ENCODE peak calls at places on chromosome 14, in five cellular contexts. P is left ventricle myocardium inferior, F is fibroblast of mammary gland, K is hepatocyte, I is endodermal cell. M is an unnamed sample.

GRCh38 chr14:75258079-75258802 is 20.4 kb upstream of the FOS start:
- DNase-seq in P (no peak), F (peak), K (peak), I (no peak), M (peak)

GRCh38 chr14:24483604-24484252 is 24.3 kb downstream of the CMA1 start:
- DNase-seq in P (no peak), F (peak), K (no peak), I (no peak), M (peak)

GRCh38 chr14:41607119-41607785 is 576 bp downstream of the LRFN5 start:
- DNase-seq in P (no peak), F (peak), K (peak), I (peak), M (no peak)

GRCh38 chr14:103735815-103736545 is 20.4 kb downstream of the ZFYVE21 start:
- DNase-seq in P (no peak), F (no peak), K (no peak), I (no peak), M (no peak)

GRCh38 chr14:74975059-74975810 is 19.8 kb upstream of the PGF start:
- DNase-seq in P (peak), F (peak), K (no peak), I (no peak), M (peak)

GRCh38 chr14:88791629-88792571 is 853 bp downstream of the EML5 start:
- DNase-seq in P (no peak), F (no peak), K (peak), I (peak), M (no peak)

GRCh38 chr14:66696326-66696725 is 188.4 kb downstream of the GPHN start:
- DNase-seq in P (no peak), F (no peak), K (no peak), I (no peak), M (no peak)

GRCh38 chr14:64673748-64674147 is 30.5 kb upstream of the PLEKHG3 start:
- DNase-seq in P (no peak), F (no peak), K (no peak), I (no peak), M (no peak)

GRCh38 chr14:101732128-101732527 is 29.4 kb upstream of the PPP2R5C start:
- DNase-seq in P (no peak), F (peak), K (no peak), I (no peak), M (no peak)

GRCh38 chr14:38208825-38209562 is 1.3 kb downstream of the SSTR1 start:
- DNase-seq in P (peak), F (peak), K (peak), I (peak), M (peak)

GRCh38 chr14:24079521-24080141 is 8.3 kb downstream of the CPNE6 start:
- DNase-seq in P (no peak), F (no peak), K (no peak), I (peak), M (no peak)

GRCh38 chr14:45253754-45254300 is 825 bp upstream of the MIS18BP1 start:
- DNase-seq in P (peak), F (peak), K (no peak), I (no peak), M (peak)

GRCh38 chr14:61063461-61063860 is 82.4 kb downstream of the SLC38A6 start:
- DNase-seq in P (no peak), F (no peak), K (no peak), I (no peak), M (no peak)

GRCh38 chr14:61064866-61065265 is 83.8 kb downstream of the SLC38A6 start:
- DNase-seq in P (no peak), F (no peak), K (no peak), I (no peak), M (no peak)

GRCh38 chr14:61065671-61066070 is 84.6 kb downstream of the SLC38A6 start:
- DNase-seq in P (no peak), F (no peak), K (no peak), I (no peak), M (no peak)

DNA sequence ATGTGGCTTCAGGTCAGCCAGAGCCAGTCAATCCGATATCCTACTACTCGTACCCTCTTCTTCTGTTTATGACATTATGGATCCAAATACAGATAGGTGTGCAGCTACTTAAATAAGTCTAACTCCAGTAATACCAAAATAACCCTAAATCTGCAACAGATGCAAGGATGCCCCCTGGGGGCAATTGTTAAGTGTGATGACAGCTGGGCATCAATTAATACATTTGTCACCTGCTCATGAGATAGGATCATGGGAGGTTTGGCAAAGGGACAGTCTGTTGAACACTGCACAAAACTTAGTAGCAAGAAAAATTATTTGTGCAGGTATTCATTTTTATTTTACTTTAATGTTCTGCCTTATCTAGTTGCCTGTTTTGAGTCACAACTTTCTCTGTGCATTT is 83.2 kb downstream of the SLC38A6 start:
- DNase-seq in P (no peak), F (no peak), K (no peak), I (no peak), M (no peak)
- TF ChIP-seq CTCF in P (no peak), F (no peak), K (no peak), I (peak), M (no peak)

GRCh38 chr14:93974299-93974698 is 2.1 kb downstream of the ASB2 start:
- DNase-seq in P (no peak), F (no peak), K (no peak), I (no peak), M (no peak)
- H3K4me3 ChIP-seq in P (peak), F (no peak), K (no peak), I (no peak), M (no peak)

DNA sequence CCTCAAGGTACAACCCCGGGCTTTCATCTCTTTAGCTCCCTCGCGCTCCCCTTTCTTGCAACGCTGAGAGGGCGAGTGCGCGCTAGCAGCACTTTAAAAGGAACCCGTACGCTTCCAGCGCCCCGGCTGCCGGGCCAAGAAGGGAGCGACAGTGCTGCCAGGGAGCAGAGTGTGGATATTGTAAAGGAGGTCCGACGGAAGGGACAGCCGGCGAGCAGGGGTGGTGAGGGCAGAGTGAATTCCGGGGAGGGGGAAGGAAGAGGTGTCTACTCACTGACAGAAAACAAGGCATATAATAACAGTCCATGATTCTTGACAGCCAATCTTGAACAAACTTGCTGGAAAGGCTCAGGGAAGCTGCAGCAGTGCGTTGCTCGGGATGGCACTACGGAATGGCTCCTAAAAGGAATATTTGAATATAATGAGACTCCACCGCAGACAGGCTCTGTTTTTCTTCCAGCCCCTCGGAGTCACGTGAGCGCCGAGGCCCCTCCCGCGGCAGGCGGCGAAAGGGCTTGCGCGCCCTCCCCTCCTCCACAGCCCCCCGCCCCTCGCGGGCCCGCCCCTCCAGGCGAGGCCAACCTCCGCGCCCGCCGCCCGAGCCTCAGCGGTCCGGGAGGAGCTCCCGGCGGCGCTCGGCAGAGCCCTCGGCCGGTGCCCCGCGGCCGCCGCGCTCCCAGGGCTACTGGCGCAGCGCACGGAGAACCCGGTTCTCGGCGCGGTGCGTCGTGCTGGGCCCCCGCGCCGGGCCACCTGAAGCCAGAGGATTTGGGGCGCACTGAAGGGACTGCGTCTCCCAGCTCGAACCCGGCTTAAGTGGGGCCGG is 3.4 kb downstream of the BMP4 start:
- DNase-seq in P (peak), F (peak), K (peak), I (peak), M (peak)
- TF ChIP-seq CTCF in P (no peak), F (no peak), K (peak), I (no peak), M (no peak)

DNA sequence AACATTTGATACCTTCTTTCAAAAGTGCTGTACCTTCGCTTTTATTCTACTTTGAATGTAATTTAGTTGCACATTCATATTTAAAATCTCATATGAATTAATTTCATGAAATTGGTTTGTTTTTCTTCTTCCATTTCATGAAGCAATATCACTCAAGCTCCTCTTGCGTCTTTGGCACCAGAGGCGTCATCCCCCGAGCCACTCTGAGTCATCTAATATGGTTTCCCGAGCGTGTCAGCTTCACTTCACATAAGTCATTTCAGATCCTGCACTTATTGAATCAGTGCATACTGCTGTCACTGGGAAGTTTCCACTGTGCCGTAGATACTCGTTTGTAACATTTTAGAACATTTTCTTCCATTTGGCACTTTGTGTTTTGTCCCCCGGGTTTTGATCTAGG is 105.6 kb downstream of the SLC25A47 start:
- DNase-seq in P (no peak), F (peak), K (no peak), I (no peak), M (peak)
- H3K4me3 ChIP-seq in P (no peak), F (no peak), K (no peak), I (no peak), M (no peak)

DNA sequence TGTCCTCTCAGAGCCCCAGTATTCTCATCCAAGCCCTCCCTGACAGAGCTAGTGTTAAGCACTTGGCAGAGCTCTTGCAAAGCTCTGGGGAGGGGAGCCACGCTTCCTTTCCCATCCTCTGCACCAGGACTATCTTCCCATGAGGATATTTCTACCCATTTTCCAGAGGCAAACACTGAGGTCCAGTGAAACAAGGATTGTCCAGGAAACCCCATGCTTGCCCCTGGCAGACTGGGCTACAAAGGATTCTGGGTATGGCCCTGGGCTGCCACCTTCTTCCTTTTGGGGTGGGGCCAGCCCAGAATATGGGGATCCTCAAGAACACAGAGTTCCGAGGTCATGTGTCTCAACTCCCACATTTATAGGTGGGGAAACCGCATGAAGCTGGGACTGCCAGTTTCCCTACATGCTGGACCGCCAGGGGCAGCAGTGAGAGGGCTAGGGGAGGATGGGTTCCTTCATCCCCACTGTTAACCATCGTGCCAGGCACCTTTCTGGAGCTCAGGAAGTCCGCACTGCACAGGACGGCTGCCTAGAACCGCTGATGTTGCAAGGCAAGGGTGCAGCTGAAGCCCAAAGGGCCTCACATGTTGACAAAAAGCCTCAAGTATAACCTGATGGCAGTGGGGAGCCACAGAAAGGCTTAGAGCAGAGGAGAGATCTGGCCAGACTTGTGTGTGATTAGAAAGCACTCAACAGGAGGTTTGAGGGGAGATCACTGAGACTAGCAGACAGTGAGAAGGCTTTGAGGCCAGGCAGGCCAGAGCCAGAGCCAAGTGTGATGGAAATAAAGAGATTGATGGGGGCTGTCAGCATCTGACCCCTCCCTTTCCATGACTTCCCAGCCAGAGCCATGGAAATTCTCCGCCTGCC is 5.5 kb upstream of the CCDC85C start:
- DNase-seq in P (no peak), F (peak), K (no peak), I (no peak), M (peak)
- TF ChIP-seq CTCF in P (peak), F (peak), K (no peak), I (peak), M (no peak)

DNA sequence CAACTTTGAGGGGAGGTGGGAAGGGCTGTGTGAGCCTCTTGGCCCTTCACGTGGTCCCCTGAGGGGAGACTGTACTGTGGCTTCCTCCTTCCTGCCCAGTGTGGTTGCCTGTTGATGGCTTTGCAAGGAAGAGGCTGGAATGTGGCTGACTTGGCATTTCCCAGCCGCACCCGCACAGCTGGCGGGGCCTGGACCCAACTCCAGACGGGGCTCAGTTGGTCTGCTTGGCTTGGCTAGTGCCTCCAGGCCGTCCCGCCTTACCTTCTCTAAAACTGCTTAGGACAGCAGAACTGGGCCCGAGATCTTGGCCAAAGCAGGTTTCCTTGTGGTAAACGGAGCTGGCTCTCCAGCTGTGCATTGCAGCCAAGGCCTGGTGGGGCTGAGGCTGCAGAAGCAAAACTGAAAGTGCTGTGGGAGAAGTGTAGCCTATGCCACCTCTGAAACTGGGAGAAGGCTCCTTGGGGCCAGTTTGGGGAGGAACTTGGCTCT is 139.5 kb downstream of the SMOC1 start:
- DNase-seq in P (peak), F (peak), K (no peak), I (no peak), M (peak)
- H3K4me3 ChIP-seq in P (peak), F (no peak), K (no peak), I (no peak), M (no peak)

DNA sequence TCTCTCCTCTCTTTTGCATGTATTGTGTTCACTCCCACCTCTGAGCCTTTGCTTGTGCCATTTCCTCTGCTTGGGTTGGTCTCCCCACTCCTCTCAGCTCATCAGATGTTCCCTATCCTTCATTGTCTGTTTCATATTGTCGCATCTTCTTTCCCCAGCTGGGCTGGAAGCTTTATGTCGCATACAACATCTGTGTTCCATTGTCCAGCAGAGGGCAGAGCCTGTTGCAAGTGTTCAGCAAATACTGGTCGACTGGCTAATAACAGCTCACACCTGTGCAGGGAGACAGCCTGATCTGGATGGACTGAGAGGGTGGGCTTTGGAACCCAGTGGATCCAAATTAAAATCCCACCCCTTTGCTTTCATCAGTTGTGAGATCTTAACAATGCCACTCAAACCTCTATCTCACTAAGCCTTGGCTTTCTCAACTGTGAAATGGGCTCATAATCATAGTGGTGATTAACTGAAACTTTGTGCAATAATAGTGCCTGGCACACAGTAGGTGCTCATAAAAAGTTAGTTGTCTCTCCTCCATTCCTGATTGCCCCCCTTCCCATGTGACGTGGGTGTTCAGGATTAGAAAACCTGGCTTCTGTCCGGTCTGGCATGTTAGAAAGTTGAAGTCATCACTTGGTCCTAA is 75.8 kb downstream of the RIN3 start:
- DNase-seq in P (no peak), F (peak), K (peak), I (no peak), M (peak)
- TF ChIP-seq CTCF in P (peak), F (peak), K (peak), I (peak), M (peak)

GRCh38 chr14:73782623-73783022 is 68.4 kb upstream of the PNMA1 start:
- DNase-seq in P (no peak), F (no peak), K (no peak), I (no peak), M (no peak)

GRCh38 chr14:73785336-73785833 is 66.2 kb upstream of the PTGR2 start:
- DNase-seq in P (no peak), F (peak), K (peak), I (peak), M (peak)

GRCh38 chr14:73784988-73785313 is 66.7 kb upstream of the PTGR2 start:
- DNase-seq in P (no peak), F (no peak), K (no peak), I (no peak), M (no peak)

GRCh38 chr14:73783107-73783727 is 68.4 kb upstream of the PTGR2 start:
- DNase-seq in P (no peak), F (no peak), K (no peak), I (peak), M (no peak)

GRCh38 chr14:73784065-73784987 is 67.3 kb upstream of the PTGR2 start:
- DNase-seq in P (no peak), F (peak), K (peak), I (no peak), M (peak)
- H3K4me3 ChIP-seq in P (peak), F (no peak), K (no peak), I (peak), M (no peak)

DNA sequence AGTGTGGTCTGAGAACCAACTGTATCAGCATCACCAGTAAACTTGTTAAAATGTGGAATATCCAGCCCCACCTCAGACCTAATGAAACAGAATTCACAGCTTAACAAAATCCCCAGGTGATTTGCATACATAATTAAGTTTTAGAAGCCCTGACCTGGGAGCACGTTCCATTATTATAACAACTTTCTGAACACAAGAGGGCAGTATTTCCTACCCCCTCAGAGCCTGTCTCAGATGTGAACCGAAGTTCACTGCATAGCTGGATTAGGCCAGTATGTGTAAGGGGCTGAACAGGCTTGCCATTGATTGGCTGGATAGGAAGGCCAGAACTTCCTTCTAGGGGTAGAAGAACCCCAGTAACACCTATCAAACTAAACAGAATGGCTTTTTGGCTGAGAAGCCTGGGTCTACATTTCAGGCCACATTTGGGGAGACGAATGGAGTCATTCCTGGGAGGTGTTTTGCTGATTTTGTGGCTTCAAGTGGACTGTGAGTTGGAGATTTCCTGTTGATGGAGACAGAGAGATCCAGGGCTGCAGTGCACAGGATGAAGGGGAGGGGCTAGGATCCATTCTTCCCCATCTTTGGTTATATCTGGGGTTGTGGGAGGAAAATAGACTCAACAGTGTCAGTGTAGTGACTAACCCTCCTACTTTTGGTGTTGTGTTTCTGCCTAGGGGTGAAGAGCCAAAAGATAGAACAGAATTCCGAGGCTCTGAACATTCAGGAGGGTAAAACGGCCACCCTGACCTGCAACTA is 94.7 kb upstream of the OR4E1 start:
- DNase-seq in P (no peak), F (peak), K (peak), I (peak), M (peak)
- TF ChIP-seq CTCF in P (peak), F (peak), K (peak), I (peak), M (peak)

M was measured in cardiac fibroblast.